ENCODE peak calls at places on chromosomes 6 and 20, in ten cellular contexts. G is gastrocnemius medialis; K is CD8-positive, alpha-beta T cell; Q is adrenal gland; N is BJ; F is fibroblast of mammary gland; P is cardiac fibroblast; S is psoas muscle; U is endothelial cell of umbilical vein; O is uterus. D is an unnamed sample.

GRCh38 chr6:137802408-137803182 is 64.5 kb upstream of the TNFAIP3 start:
- DNase-seq in G (no peak), K (no peak), Q (no peak), N (no peak), F (no peak), P (no peak), S (no peak), U (no peak), O (no peak), D (no peak)

GRCh38 chr20:37640600-37641561 is 52.9 kb upstream of the CTNNBL1 start:
- DNase-seq in G (no peak), K (no peak), Q (peak), N (no peak), F (peak), P (peak), S (no peak), U (no peak), O (no peak), D (no peak)

GRCh38 chr20:8932192-8933150 is 136.4 kb upstream of the PLCB4 start:
- DNase-seq in G (no peak), K (no peak), Q (no peak), N (peak), F (peak), P (peak), S (no peak), U (peak), O (no peak), D (peak)

GRCh38 chr6:1798965-1799325 is 189.2 kb downstream of the FOXC1 start:
- DNase-seq in G (no peak), K (no peak), Q (no peak), N (no peak), F (no peak), P (no peak), S (no peak), U (no peak), O (no peak), D (no peak)

GRCh38 chr6:127092486-127092885 is 26.0 kb upstream of the RSPO3 start:
- DNase-seq in G (no peak), K (no peak), Q (no peak), N (no peak), F (no peak), P (no peak), S (no peak), U (no peak), O (no peak), D (no peak)

GRCh38 chr6:83270971-83271714 is 78.0 kb downstream of the RWDD2A start:
- DNase-seq in G (no peak), K (no peak), Q (no peak), N (peak), F (peak), P (peak), S (no peak), U (peak), O (no peak), D (peak)

GRCh38 chr6:29602564-29603361 is 17.8 kb downstream of the OR2H2 start:
- DNase-seq in G (no peak), K (no peak), Q (no peak), N (no peak), F (no peak), P (peak), S (no peak), U (no peak), O (no peak), D (peak)

GRCh38 chr6:6834356-6835342 is 246.1 kb downstream of the LY86 start:
- DNase-seq in G (no peak), K (no peak), Q (no peak), N (no peak), F (peak), P (no peak), S (no peak), U (no peak), O (no peak), D (peak)

GRCh38 chr20:20520776-20521175 is 152.9 kb downstream of the INSM1 start:
- DNase-seq in G (peak), K (no peak), Q (no peak), N (no peak), F (peak), P (peak), S (no peak), U (no peak), O (no peak), D (peak)

GRCh38 chr6:3285732-3286131 is 27.0 kb downstream of the PSMG4 start:
- DNase-seq in G (peak), K (no peak), Q (no peak), N (no peak), F (no peak), P (no peak), S (no peak), U (no peak), O (peak), D (no peak)

GRCh38 chr20:63317601-63318291 is 24.8 kb downstream of the COL20A1 start:
- DNase-seq in G (no peak), K (no peak), Q (no peak), N (no peak), F (no peak), P (no peak), S (peak), U (no peak), O (no peak), D (no peak)

GRCh38 chr6:5206920-5207561 is 53.7 kb downstream of the LYRM4 start:
- DNase-seq in G (no peak), K (no peak), Q (no peak), N (no peak), F (no peak), P (no peak), S (no peak), U (no peak), O (no peak), D (no peak)

GRCh38 chr20:13852321-13852720 is 67.5 kb downstream of the NDUFAF5 start:
- DNase-seq in G (no peak), K (no peak), Q (no peak), N (peak), F (no peak), P (no peak), S (no peak), U (no peak), O (no peak), D (no peak)

GRCh38 chr6:74870403-74870802 is 335.4 kb downstream of the COL12A1 start:
- DNase-seq in G (no peak), K (no peak), Q (no peak), N (peak), F (peak), P (no peak), S (no peak), U (no peak), O (no peak), D (peak)

GRCh38 chr20:62931464-62931863 is 5.2 kb upstream of the DIDO1 start:
- DNase-seq in G (no peak), K (no peak), Q (no peak), N (no peak), F (no peak), P (no peak), S (no peak), U (no peak), O (no peak), D (no peak)

GRCh38 chr20:46031701-46032254 is 2.8 kb downstream of the SLC12A5 start:
- DNase-seq in G (no peak), K (no peak), Q (no peak), N (no peak), F (no peak), P (no peak), S (no peak), U (no peak), O (no peak), D (no peak)

GRCh38 chr6:113190170-113190569 is 667.0 kb upstream of the MARCKS start:
- DNase-seq in G (no peak), K (no peak), Q (no peak), N (no peak), F (peak), P (no peak), S (no peak), U (no peak), O (no peak), D (no peak)

GRCh38 chr6:30887901-30888300 is 3.6 kb downstream of the DDR1 start:
- DNase-seq in G (no peak), K (no peak), Q (no peak), N (peak), F (no peak), P (peak), S (no peak), U (no peak), O (no peak), D (no peak)

GRCh38 chr6:135423649-135424128 is 73.9 kb downstream of the AHI1 start:
- DNase-seq in G (no peak), K (no peak), Q (peak), N (peak), F (peak), P (peak), S (no peak), U (peak), O (no peak), D (peak)

GRCh38 chr6:156775717-156776116 is 1.5 kb upstream of the ARID1B start:
- DNase-seq in G (no peak), K (no peak), Q (no peak), N (no peak), F (peak), P (peak), S (no peak), U (peak), O (no peak), D (no peak)

GRCh38 chr20:10332656-10333421 is 101.2 kb downstream of the MKKS start:
- DNase-seq in G (no peak), K (no peak), Q (no peak), N (no peak), F (peak), P (peak), S (no peak), U (no peak), O (no peak), D (peak)

GRCh38 chr6:116695398-116695797 is 14.4 kb downstream of the KPNA5 start:
- DNase-seq in G (no peak), K (no peak), Q (no peak), N (no peak), F (no peak), P (peak), S (no peak), U (no peak), O (no peak), D (no peak)

GRCh38 chr6:154558513-154558912 is 48.0 kb upstream of the CNKSR3 start:
- DNase-seq in G (no peak), K (no peak), Q (no peak), N (no peak), F (no peak), P (no peak), S (no peak), U (no peak), O (no peak), D (no peak)

GRCh38 chr20:34069341-34070078 is 42.5 kb downstream of the EIF2S2 start:
- DNase-seq in G (peak), K (peak), Q (peak), N (no peak), F (peak), P (peak), S (peak), U (peak), O (peak), D (peak)

GRCh38 chr20:63072231-63072791 is 65.5 kb upstream of the BHLHE23 start:
- DNase-seq in G (no peak), K (no peak), Q (no peak), N (no peak), F (no peak), P (no peak), S (no peak), U (no peak), O (no peak), D (no peak)

DNA sequence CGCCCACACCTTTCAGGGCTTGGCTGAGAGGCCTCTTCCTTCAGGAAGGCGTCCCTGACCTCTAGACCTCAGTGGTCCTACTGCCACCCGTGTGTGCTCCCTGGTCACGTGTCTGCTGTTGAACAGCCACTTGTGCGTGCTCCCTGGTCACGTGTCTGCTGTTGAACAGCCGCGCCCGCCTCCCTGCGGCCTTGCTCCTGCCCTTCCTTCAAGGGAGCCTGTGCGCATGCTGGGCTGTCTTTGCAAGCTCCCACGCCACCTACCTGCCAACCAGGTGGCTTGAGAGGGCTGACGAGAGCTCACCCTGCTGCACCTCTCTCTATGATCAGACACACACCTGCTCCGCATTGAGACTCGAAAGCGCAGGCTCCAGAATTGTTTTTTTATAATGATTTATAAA is 179.3 kb downstream of the BMP7 start:
- DNase-seq in G (no peak), K (no peak), Q (no peak), N (no peak), F (no peak), P (no peak), S (no peak), U (no peak), O (no peak), D (no peak)
- TF ChIP-seq CTCF in G (no peak), K (no peak), Q (no peak), N (no peak), F (no peak), P (no peak), S (no peak), U (no peak), O (no peak), D (no peak)

DNA sequence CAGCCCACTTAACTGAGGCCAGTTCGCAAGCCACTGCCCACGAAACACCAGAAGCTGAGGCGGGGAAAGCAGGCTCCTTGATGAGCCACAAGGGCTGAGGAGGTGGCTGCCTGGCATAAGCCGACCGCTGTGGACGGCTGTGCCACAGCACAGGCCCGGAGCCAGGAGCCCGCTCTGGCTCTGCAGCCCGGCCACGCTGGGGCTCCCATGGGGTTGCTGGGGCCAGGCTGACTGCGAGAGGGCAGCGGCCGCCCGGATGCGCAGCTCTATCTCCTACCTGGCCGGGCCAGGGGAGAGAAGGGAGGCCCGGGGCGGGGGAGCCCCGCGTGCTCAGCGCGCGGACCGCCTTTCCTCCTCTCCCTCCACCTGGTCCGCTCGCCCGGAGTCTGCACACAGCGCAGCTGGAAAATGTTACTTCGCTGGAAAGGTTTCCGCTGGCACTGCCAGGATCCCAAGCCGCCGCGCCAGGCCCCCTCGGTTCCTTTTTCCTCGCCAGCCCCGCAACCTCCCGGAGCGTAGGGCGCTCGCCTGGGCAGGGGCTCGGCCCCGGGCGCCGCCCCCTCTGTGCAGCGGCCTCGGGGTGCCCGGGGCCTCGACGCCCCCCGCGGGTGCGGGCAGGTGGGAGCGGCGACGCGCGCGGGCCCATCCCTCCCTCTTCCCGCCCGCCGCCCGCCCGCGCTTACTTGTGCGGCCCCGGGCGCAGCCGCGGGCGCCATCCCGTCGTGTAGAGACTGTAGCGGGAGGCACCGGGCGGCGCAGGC is 653 bp downstream of the EMILIN3 start:
- DNase-seq in G (no peak), K (no peak), Q (no peak), N (no peak), F (no peak), P (no peak), S (no peak), U (no peak), O (no peak), D (no peak)
- H3K4me3 ChIP-seq in G (peak), K (no peak), Q (no peak), N (peak), F (no peak), P (peak), S (peak), U (no peak), O (no peak), D (no peak)

GRCh38 chr20:14957416-14957815 is 620.0 kb upstream of the FLRT3 start:
- DNase-seq in G (no peak), K (no peak), Q (no peak), N (no peak), F (no peak), P (no peak), S (no peak), U (no peak), O (no peak), D (no peak)

GRCh38 chr20:14958626-14959025 is 621.2 kb upstream of the FLRT3 start:
- DNase-seq in G (no peak), K (no peak), Q (no peak), N (no peak), F (no peak), P (no peak), S (no peak), U (no peak), O (no peak), D (no peak)

GRCh38 chr20:14960837-14961236 is 623.4 kb upstream of the FLRT3 start:
- DNase-seq in G (no peak), K (no peak), Q (no peak), N (no peak), F (no peak), P (no peak), S (no peak), U (no peak), O (no peak), D (no peak)

GRCh38 chr20:14956538-14956937 is 619.1 kb upstream of the FLRT3 start:
- DNase-seq in G (no peak), K (no peak), Q (no peak), N (no peak), F (no peak), P (no peak), S (no peak), U (no peak), O (no peak), D (no peak)

GRCh38 chr20:14959506-14960493 is 622.4 kb upstream of the FLRT3 start:
- DNase-seq in G (no peak), K (no peak), Q (no peak), N (no peak), F (peak), P (no peak), S (no peak), U (no peak), O (no peak), D (no peak)
- TF ChIP-seq CTCF in G (no peak), K (no peak), Q (no peak), N (no peak), F (no peak), P (no peak), S (no peak), U (no peak), O (no peak), D (no peak)

GRCh38 chr6:145497006-145497405 is 238.3 kb downstream of the EPM2A start:
- DNase-seq in G (no peak), K (no peak), Q (no peak), N (peak), F (no peak), P (no peak), S (no peak), U (no peak), O (no peak), D (peak)
- H3K4me3 ChIP-seq in G (no peak), K (no peak), Q (no peak), N (no peak), F (no peak), P (no peak), S (no peak), U (no peak), O (no peak), D (no peak)

GRCh38 chr6:33123732-33124524 is 48.1 kb downstream of the HLA-DPB1 start:
- DNase-seq in G (no peak), K (no peak), Q (no peak), N (no peak), F (peak), P (peak), S (no peak), U (no peak), O (no peak), D (peak)
- TF ChIP-seq CTCF in G (peak), K (peak), Q (peak), N (peak), F (peak), P (peak), S (peak), U (peak), O (no peak), D (peak)

DNA sequence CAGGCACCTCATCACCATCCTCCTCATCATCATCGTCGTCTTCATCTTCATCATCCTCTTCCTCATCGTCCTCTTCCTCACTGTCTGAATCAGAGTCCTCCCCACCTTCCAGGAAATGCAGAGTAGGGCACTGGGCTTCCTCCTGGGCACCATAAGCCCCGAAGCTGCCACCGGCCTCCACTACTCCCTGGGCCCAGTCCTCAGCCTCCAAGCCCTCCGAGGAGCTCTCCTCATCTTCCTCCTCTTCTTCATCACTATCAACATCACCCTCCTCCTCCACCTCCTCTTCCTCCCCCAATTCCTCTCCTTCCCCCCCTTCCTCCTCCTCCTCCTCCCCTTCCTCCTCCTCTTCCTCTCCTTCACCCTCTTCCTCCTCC is 1.7 kb downstream of the CENPB start:
- DNase-seq in G (no peak), K (no peak), Q (no peak), N (no peak), F (no peak), P (no peak), S (no peak), U (no peak), O (no peak), D (no peak)
- H3K4me3 ChIP-seq in G (peak), K (no peak), Q (no peak), N (peak), F (peak), P (peak), S (peak), U (peak), O (peak), D (peak)

DNA sequence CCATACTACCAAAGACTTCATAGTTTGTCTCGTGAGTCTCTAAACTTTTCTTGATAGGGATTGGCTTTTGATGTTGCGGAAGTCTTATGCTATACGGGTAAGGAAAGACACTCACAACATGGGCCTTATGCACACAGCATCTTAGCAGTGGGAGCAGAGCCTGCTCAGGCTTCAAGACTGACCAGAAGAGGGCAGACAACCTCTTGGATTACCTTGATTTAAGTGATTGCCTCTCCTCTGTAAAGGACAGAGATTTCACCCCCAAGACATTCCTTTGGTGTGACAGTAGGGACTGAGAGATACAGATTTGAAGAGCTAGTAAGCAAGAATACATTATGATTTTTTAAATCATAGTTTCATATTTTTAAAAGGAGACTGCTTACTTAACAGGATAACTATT is 71.0 kb upstream of the SAMD3 start:
- DNase-seq in G (no peak), K (peak), Q (peak), N (no peak), F (peak), P (peak), S (no peak), U (peak), O (no peak), D (peak)
- TF ChIP-seq CTCF in G (no peak), K (peak), Q (peak), N (peak), F (peak), P (peak), S (no peak), U (peak), O (no peak), D (peak)

GRCh38 chr6:13576017-13576416 is 1.6 kb downstream of the SIRT5 start:
- DNase-seq in G (no peak), K (no peak), Q (no peak), N (no peak), F (no peak), P (no peak), S (no peak), U (no peak), O (no peak), D (no peak)
- H3K4me3 ChIP-seq in G (no peak), K (no peak), Q (no peak), N (no peak), F (no peak), P (no peak), S (no peak), U (no peak), O (no peak), D (no peak)